ENCODE peak calls at places on chromosomes 13 and 19, in five cellular contexts. L is adrenal gland; N is stimulated activated CD8-positive, alpha-beta memory T cell treated with anti-CD3 and anti-CD28 coated beads, Interleukin-2, amount 100 ng/mL, for 48 hours; G is fibroblast of the aortic adventitia; H is putamen. O is an unnamed sample.

GRCh38 chr13:54383604-54384003 is 1355.0 kb downstream of the OLFM4 start:
- DNase-seq in G (no peak), L (no peak), H (no peak), N (no peak), O (no peak)

GRCh38 chr13:39501711-39502324 is 101.2 kb downstream of the LHFPL6 start:
- DNase-seq in G (no peak), N (no peak), L (no peak), H (peak; percentile 29), O (no peak)

GRCh38 chr19:53467503-53468262 is at the start of gene ZNF813:
- DNase-seq in L (peak; percentile 96), G (peak; percentile 79), H (peak; percentile 91), N (peak; percentile 88), O (peak; percentile 98)

GRCh38 chr13:65063753-65064152 is 2166.4 kb downstream of the PCDH9 start:
- DNase-seq in H (no peak), G (peak; percentile 30), N (no peak), L (no peak), O (no peak)

GRCh38 chr13:99860736-99861135 is 110.8 kb downstream of the ZIC5 start:
- DNase-seq in G (no peak), N (no peak), L (no peak), H (no peak), O (no peak)

GRCh38 chr19:40549007-40549708 is 27.5 kb upstream of the SHKBP1 start:
- DNase-seq in H (peak; percentile 61), L (no peak), G (peak; percentile 27), N (peak; percentile 61), O (no peak)

GRCh38 chr13:110716235-110716505 is 2.7 kb downstream of the ING1 start:
- DNase-seq in G (peak; percentile 19), L (no peak), H (no peak), N (no peak), O (peak; percentile 68)

GRCh38 chr13:113774177-113775107 is 15.4 kb downstream of the TMEM255B start:
- DNase-seq in G (peak; percentile 48), N (no peak), L (no peak), H (no peak), O (no peak)

GRCh38 chr13:85586422-85586831 is 212.8 kb downstream of the SLITRK6 start:
- DNase-seq in H (no peak), G (peak; percentile 2), N (no peak), L (no peak), O (no peak)

GRCh38 chr19:46202872-46203860 is 26.4 kb upstream of the IGFL1 start:
- DNase-seq in L (no peak), N (no peak), H (no peak), G (no peak), O (no peak)

GRCh38 chr13:112069727-112070300 is 2.9 kb downstream of the SOX1 start:
- DNase-seq in L (no peak), G (no peak), N (no peak), H (no peak), O (no peak)

GRCh38 chr13:112481458-112481857 is 105.3 kb downstream of the SPACA7 start:
- DNase-seq in N (no peak), H (no peak), L (no peak), G (no peak), O (no peak)

GRCh38 chr19:18668744-18669523 is 14.5 kb upstream of the CRTC1 start:
- DNase-seq in G (no peak), H (no peak), N (no peak), L (no peak), O (no peak)

GRCh38 chr19:39434123-39435076 is 1.3 kb downstream of the RPS16 start:
- DNase-seq in L (no peak), N (no peak), H (no peak), G (no peak), O (no peak)

GRCh38 chr19:17311455-17312248 is 2.3 kb downstream of the DDA1 start:
- DNase-seq in G (peak; percentile 35), L (no peak), N (no peak), H (no peak), O (no peak)

O was measured in aorta.